ENCODE peak calls at places on chromosomes 7 and 10, in seven cellular contexts. K is posterior vena cava; Y is renal cortical epithelial cell; N is cardiac septum; B is hepatocyte; P is H7; V is central memory CD4-positive, alpha-beta T cell. S is an unnamed sample.

GRCh38 chr7:135160858-135161653 is 9.5 kb downstream of the CYREN start:
- DNase-seq in V (no peak), P (peak), N (no peak), B (no peak), Y (peak), K (no peak), S (no peak)

GRCh38 chr7:131502810-131503545 is 53.5 kb downstream of the PODXL start:
- DNase-seq in V (no peak), N (peak), K (no peak), Y (peak), B (peak), P (no peak), S (no peak)

GRCh38 chr7:2120251-2120660 is 112.5 kb downstream of the MAD1L1 start:
- DNase-seq in B (no peak), P (no peak), Y (no peak), K (no peak), V (peak), N (no peak), S (no peak)

GRCh38 chr10:8637640-8638039 is 583.2 kb downstream of the GATA3 start:
- DNase-seq in P (no peak), B (no peak), K (no peak), Y (no peak), N (no peak), V (no peak), S (peak)

GRCh38 chr7:99897688-99898357 is 21.0 kb upstream of the OR2AE1 start:
- DNase-seq in V (no peak), Y (no peak), B (no peak), N (no peak), P (no peak), K (no peak), S (no peak)

GRCh38 chr7:28731092-28731491 is 227.0 kb downstream of the TRIL start:
- DNase-seq in B (no peak), V (no peak), Y (no peak), P (no peak), N (no peak), K (no peak), S (no peak)

GRCh38 chr10:124537891-124538290 is 76.3 kb downstream of the LHPP start:
- DNase-seq in K (no peak), V (no peak), P (no peak), N (no peak), B (no peak), Y (no peak), S (no peak)

GRCh38 chr10:1130995-1131790 is 75.0 kb downstream of the WDR37 start:
- DNase-seq in V (no peak), P (peak), K (no peak), Y (no peak), B (no peak), N (no peak), S (no peak)

GRCh38 chr7:96310106-96310505 is 11.8 kb downstream of the SLC25A13 start:
- DNase-seq in N (no peak), V (no peak), P (no peak), B (no peak), K (no peak), Y (no peak), S (no peak)

GRCh38 chr7:75722381-75722780 is 16.4 kb downstream of the HIP1 start:
- DNase-seq in N (no peak), B (no peak), V (no peak), P (no peak), Y (no peak), K (no peak), S (no peak)

GRCh38 chr10:12191715-12192114 is 4.0 kb downstream of the NUDT5 start:
- DNase-seq in N (no peak), V (no peak), Y (peak), K (no peak), P (no peak), B (no peak), S (no peak)

GRCh38 chr7:54831046-54831643 is 72.1 kb upstream of the SEC61G start:
- DNase-seq in B (no peak), N (no peak), K (no peak), P (no peak), V (no peak), Y (no peak), S (no peak)

GRCh38 chr7:83782628-83783027 is 133.7 kb upstream of the SEMA3E start:
- DNase-seq in V (no peak), N (no peak), B (no peak), K (no peak), P (no peak), Y (peak), S (no peak)

GRCh38 chr7:131004371-131004770 is 270.4 kb upstream of the KLF14 start:
- DNase-seq in K (no peak), N (no peak), Y (no peak), V (no peak), B (no peak), P (no peak), S (no peak)

GRCh38 chr7:137081694-137082093 is 213.2 kb downstream of the CHRM2 start:
- DNase-seq in V (no peak), Y (peak), P (no peak), N (peak), K (peak), B (peak), S (no peak)

GRCh38 chr10:14350006-14350405 is 19.3 kb upstream of the FRMD4A start:
- DNase-seq in K (no peak), P (no peak), V (no peak), B (no peak), N (no peak), Y (no peak), S (no peak)

GRCh38 chr10:99329238-99329890 is at the start of gene CNNM1:
- DNase-seq in K (peak), V (no peak), B (peak), Y (no peak), N (no peak), P (peak), S (no peak)

GRCh38 chr7:40978047-40978446 is 724.8 kb downstream of the INHBA start:
- DNase-seq in P (no peak), K (no peak), Y (no peak), B (no peak), V (no peak), N (no peak), S (no peak)

GRCh38 chr10:124149681-124150080 is 56.3 kb upstream of the CHST15 start:
- DNase-seq in N (no peak), B (no peak), K (no peak), Y (no peak), P (peak), V (no peak), S (no peak)

GRCh38 chr7:7757576-7757975 is 39.2 kb upstream of the RPA3 start:
- DNase-seq in B (no peak), V (no peak), Y (no peak), K (no peak), N (no peak), P (no peak), S (peak)

GRCh38 chr10:70935125-70935625 is 46.8 kb upstream of the PCBD1 start:
- DNase-seq in V (no peak), Y (no peak), P (no peak), B (no peak), K (no peak), N (no peak), S (no peak)